ENCODE peak calls at places on chromosome 3, in six cellular contexts. M, U, A, G, H and L are unnamed samples.
A peak's percentile ranks its signal among the peaks of the same experiment; 100 is the strongest.

GRCh38 chr3:10981961-10982360 is 10.6 kb upstream of the SLC6A1 start:
- DNase-seq in U (no peak), A (no peak), H (no peak), G (no peak), M (no peak), L (no peak)

GRCh38 chr3:11770477-11771381 is 76.0 kb downstream of the TAMM41 start:
- DNase-seq in G (peak; percentile 50), H (peak; percentile 83), M (peak; percentile 74), U (peak; percentile 79), A (peak; percentile 95), L (peak; percentile 78)

GRCh38 chr3:58332575-58333179 is at the start of gene PXK:
- DNase-seq in H (peak; percentile 21), A (peak; percentile 70), M (no peak), G (no peak), U (peak; percentile 64), L (peak; percentile 80)

GRCh38 chr3:157101470-157101869 is 58.5 kb downstream of the CCNL1 start:
- DNase-seq in M (no peak), A (no peak), U (no peak), H (no peak), G (no peak), L (no peak)

GRCh38 chr3:189394599-189395121 is 222.9 kb downstream of the TPRG1 start:
- DNase-seq in U (no peak), G (peak; percentile 64), A (no peak), H (no peak), M (no peak), L (no peak)

GRCh38 chr3:64796597-64796996 is 108.8 kb upstream of the ADAMTS9 start:
- DNase-seq in M (no peak), G (no peak), A (no peak), U (no peak), H (no peak), L (no peak)

GRCh38 chr3:183541235-183541655 is 14.3 kb downstream of the KLHL6 start:
- DNase-seq in U (no peak), H (no peak), M (no peak), G (no peak), A (no peak), L (no peak)

GRCh38 chr3:138068579-138069174 is 46.7 kb downstream of the DZIP1L start:
- DNase-seq in G (no peak), M (peak; percentile 64), H (peak; percentile 53), U (peak; percentile 74), A (peak; percentile 79), L (peak; percentile 72)

GRCh38 chr3:13667330-13667729 is 118.4 kb downstream of the FBLN2 start:
- DNase-seq in U (no peak), G (no peak), M (no peak), H (no peak), A (no peak), L (no peak)

GRCh38 chr3:140277886-140278285 is 342.9 kb downstream of the CLSTN2 start:
- DNase-seq in G (no peak), H (no peak), M (no peak), U (no peak), A (no peak), L (no peak)

GRCh38 chr3:146469206-146470017 is at the start of gene PLSCR2:
- DNase-seq in M (no peak), G (peak; percentile 8), A (peak; percentile 88), U (peak; percentile 80), H (no peak), L (peak; percentile 52)

GRCh38 chr3:111801697-111802655 is 57.1 kb upstream of the PHLDB2 start:
- DNase-seq in U (no peak), H (no peak), A (no peak), G (no peak), M (no peak), L (no peak)
- TF ChIP-seq POLR2AphosphoS5 in U (no peak), H (no peak), A (no peak), G (no peak), M (no peak), L (no peak)

GRCh38 chr3:24588568-24588967 is 93.9 kb upstream of the THRB start:
- DNase-seq in G (no peak), A (no peak), U (no peak), H (no peak), M (no peak), L (no peak)

GRCh38 chr3:24595801-24596200 is 101.2 kb upstream of the THRB start:
- DNase-seq in G (no peak), A (no peak), M (no peak), H (no peak), U (no peak), L (no peak)

GRCh38 chr3:24586920-24587319 is 92.3 kb upstream of the THRB start:
- DNase-seq in A (no peak), U (no peak), M (no peak), H (no peak), G (no peak), L (no peak)

GRCh38 chr3:24591661-24592555 is 97.3 kb upstream of the THRB start:
- DNase-seq in H (no peak), M (no peak), G (no peak), U (no peak), A (no peak), L (no peak)

DNA sequence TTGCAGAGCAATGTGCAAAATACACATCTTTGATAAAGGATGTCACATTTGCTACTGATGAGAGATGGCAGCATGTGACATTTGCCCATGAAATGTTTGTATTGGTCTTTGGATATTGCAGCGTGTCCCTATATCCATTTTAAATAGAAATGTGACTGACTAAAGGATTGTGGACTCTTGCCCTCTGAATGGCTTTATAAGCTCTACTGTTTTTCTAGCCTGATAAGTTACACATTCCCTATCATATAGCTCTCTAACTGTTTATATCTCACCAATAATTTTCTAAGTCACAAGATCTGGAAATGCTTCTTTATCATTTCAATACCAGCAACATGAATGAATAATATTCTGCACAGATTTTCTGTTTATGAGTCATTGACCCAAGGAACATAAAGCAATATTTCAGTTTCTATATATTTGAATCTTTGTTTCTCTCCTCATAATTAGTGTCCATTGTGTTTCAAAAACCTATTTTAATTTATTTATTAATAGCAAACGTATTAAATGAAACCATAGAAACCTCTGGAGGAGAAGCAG is 95.8 kb upstream of the THRB start:
- DNase-seq in U (no peak), H (no peak), M (no peak), G (no peak), A (no peak), L (no peak)
- TF ChIP-seq POLR2A in U (no peak), H (no peak), M (no peak), G (no peak), A (no peak), L (no peak)

GRCh38 chr3:4471907-4472306 is 4.8 kb upstream of the SUMF1 start:
- DNase-seq in A (no peak), H (no peak), M (no peak), U (no peak), G (no peak), L (no peak)

GRCh38 chr3:4476507-4476906 is 9.4 kb upstream of the SUMF1 start:
- DNase-seq in A (no peak), H (no peak), M (no peak), G (no peak), U (no peak), L (no peak)

GRCh38 chr3:4472766-4473165 is 5.7 kb upstream of the SUMF1 start:
- DNase-seq in A (no peak), U (no peak), M (no peak), G (no peak), H (no peak), L (no peak)

GRCh38 chr3:4472312-4472711 is 5.2 kb upstream of the SUMF1 start:
- DNase-seq in U (no peak), A (no peak), H (no peak), G (no peak), M (no peak), L (no peak)

GRCh38 chr3:4474683-4475490 is 7.8 kb upstream of the SUMF1 start:
- DNase-seq in U (no peak), G (peak; percentile 81), M (no peak), A (peak; percentile 42), H (no peak), L (no peak)
- TF ChIP-seq TAF1 in U (peak; percentile 14), G (no peak), M (no peak), A (no peak), H (no peak), L (no peak)

GRCh38 chr3:47849186-47850061 is 46.5 kb downstream of the DHX30 start:
- DNase-seq in G (no peak), A (no peak), M (no peak), H (no peak), U (no peak), L (no peak)
- TF ChIP-seq POLR2AphosphoS5 in G (peak; percentile 4), A (peak; percentile 33), M (peak; percentile 80), H (no peak), U (no peak), L (no peak)

GRCh38 chr3:66038384-66038725 is 363 bp downstream of the MAGI1 start:
- DNase-seq in G (no peak), U (no peak), M (no peak), H (no peak), A (no peak), L (no peak)

GRCh38 chr3:66037330-66037985 is 1.3 kb downstream of the MAGI1 start:
- DNase-seq in U (no peak), A (peak; percentile 7), M (peak; percentile 39), G (no peak), H (peak; percentile 68), L (no peak)

GRCh38 chr3:66039590-66039887 is 821 bp upstream of the MAGI1 start:
- DNase-seq in M (no peak), U (no peak), G (no peak), A (peak; percentile 18), H (peak; percentile 24), L (no peak)

GRCh38 chr3:66037986-66038369 is 740 bp downstream of the MAGI1 start:
- DNase-seq in M (no peak), G (no peak), A (no peak), U (no peak), H (no peak), L (peak; percentile 10)

GRCh38 chr3:66038726-66039589 is at the start of gene MAGI1:
- DNase-seq in H (peak; percentile 90), M (peak; percentile 94), A (peak; percentile 80), U (peak; percentile 73), G (no peak), L (peak; percentile 55)
- TF ChIP-seq POLR2A in H (peak; percentile 32), M (peak; percentile 60), A (no peak), U (no peak), G (no peak), L (no peak)